ENCODE peak calls at places on chromosomes 4 and X, in seven cellular contexts. J is GM13977, D is pancreas, W is Calu3, R is fibroblast of lung, M is tibial nerve, L is kidney. Y is an unnamed sample.

GRCh38 chr4:177696438-177696966 is 254.3 kb upstream of the AGA start:
- DNase-seq in R (no peak), M (no peak), W (no peak), D (no peak), L (no peak), J (no peak), Y (no peak)

GRCh38 chr4:100497729-100498250 is 20.0 kb downstream of the EMCN start:
- DNase-seq in W (no peak), M (no peak), R (peak; percentile 5), J (no peak), D (no peak), L (no peak), Y (no peak)

GRCh38 chr4:121822796-121823504 is 733 bp downstream of the CCNA2 start:
- DNase-seq in R (peak; percentile 24), D (peak; percentile 54), J (peak; percentile 55), L (no peak), W (peak; percentile 9), M (no peak), Y (peak; percentile 66)

GRCh38 chr4:38132843-38133662 is 172.9 kb downstream of the PTTG2 start:
- DNase-seq in D (no peak), W (peak; percentile 15), M (no peak), L (no peak), J (no peak), R (no peak), Y (no peak)

GRCh38 chr4:182510836-182511235 is 267.6 kb downstream of the TENM3 start:
- DNase-seq in W (no peak), D (no peak), M (no peak), J (no peak), L (no peak), R (no peak), Y (no peak)

GRCh38 chr4:97317691-97318090 is 825.6 kb downstream of the STPG2 start:
- DNase-seq in D (no peak), R (no peak), W (no peak), M (no peak), J (no peak), L (no peak), Y (no peak)

GRCh38 chrX:134737061-134737460 is 78.8 kb upstream of the PLAC1 start:
- DNase-seq in R (peak; percentile 72), W (no peak), D (no peak), M (no peak), L (no peak), J (no peak), Y (peak; percentile 2)

GRCh38 chrX:104195489-104196084 is 29.3 kb downstream of the FAM199X start:
- DNase-seq in L (no peak), W (peak; percentile 20), D (no peak), M (no peak), J (peak; percentile 40), R (peak; percentile 40), Y (no peak)

GRCh38 chr4:141896687-141897086 is 260.3 kb downstream of the IL15 start:
- DNase-seq in R (no peak), J (no peak), L (no peak), M (no peak), D (no peak), W (no peak), Y (no peak)

GRCh38 chrX:30791296-30792278 is 97.5 kb downstream of the TAB3 start:
- DNase-seq in J (no peak), L (peak; percentile 54), W (no peak), R (no peak), M (no peak), D (no peak), Y (peak; percentile 8)

DNA sequence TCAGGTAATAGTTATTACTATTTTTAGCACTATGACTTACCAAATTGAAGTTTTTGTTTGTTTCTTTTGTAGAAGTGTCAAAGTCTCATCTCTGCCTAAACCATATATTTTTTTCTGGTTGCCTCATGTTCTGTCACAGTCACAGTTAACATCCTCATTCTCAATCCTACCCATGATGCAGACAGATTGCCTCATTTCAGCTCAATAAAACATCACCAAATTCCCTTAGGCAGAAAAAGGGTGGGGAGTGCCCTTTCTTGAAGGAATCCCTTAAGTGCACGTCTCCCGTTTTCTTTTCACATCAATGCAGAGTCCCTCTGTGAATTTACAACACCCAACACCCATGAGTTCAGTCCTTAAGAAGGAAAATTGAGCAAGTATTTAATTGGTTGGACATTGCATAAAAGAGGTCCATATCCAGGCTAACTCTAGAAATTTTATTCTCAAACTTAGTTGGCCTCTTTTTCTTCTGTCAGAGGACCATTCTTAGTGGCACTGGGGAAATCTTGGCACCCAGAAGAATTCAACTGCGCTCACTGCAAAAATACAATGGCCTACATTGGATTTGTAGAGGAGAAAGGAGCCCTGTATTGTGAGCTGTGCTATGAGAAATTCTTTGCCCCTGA is 103.7 kb upstream of the BMPR1B start:
- DNase-seq in L (no peak), D (no peak), M (no peak), J (no peak), R (no peak), W (no peak), Y (no peak)
- TF ChIP-seq CTCF in L (no peak), D (no peak), M (no peak), J (no peak), R (no peak), W (no peak), Y (no peak)

GRCh38 chr4:2511645-2512131 is 24.8 kb upstream of the FAM193A start:
- DNase-seq in M (no peak), W (no peak), D (no peak), J (peak; percentile 29), L (no peak), R (no peak), Y (no peak)
- TF ChIP-seq CTCF in M (no peak), W (no peak), D (no peak), J (no peak), L (no peak), R (no peak), Y (no peak)

GRCh38 chr4:17165256-17165655 is 266.8 kb upstream of the LDB2 start:
- DNase-seq in L (no peak), R (no peak), D (no peak), M (no peak), W (no peak), J (no peak), Y (no peak)
- TF ChIP-seq CTCF in L (no peak), R (no peak), D (no peak), M (no peak), W (no peak), J (no peak), Y (no peak)

DNA sequence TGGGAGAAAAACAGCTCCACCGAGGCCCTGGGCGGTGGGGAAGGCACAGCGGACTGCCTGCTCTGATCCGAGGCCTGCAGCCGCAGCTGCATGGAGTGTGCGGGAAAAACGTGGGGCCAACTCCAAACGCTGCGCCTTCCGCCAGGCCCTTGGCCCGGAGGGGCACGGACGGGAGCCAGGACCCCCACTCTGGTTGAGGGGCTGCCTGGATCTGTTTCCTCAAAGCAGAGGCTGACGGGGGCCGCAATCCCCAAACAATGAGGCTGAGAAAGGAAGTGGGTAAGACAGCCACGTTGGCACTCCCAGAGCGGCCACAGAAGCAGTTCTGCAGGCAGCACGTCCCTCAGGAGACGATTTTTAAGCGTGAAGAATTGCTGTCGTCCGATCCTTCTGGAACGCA is 85.9 kb downstream of the FAM53A start:
- DNase-seq in L (peak; percentile 65), J (no peak), R (no peak), M (no peak), W (no peak), D (peak; percentile 43), Y (peak; percentile 2)
- TF ChIP-seq CTCF in L (no peak), J (no peak), R (no peak), M (no peak), W (no peak), D (no peak), Y (no peak)

GRCh38 chrX:23626651-23627050 is 40.6 kb upstream of the PRDX4 start:
- DNase-seq in M (no peak), W (no peak), L (no peak), J (no peak), R (no peak), D (no peak), Y (no peak)
- TF ChIP-seq CTCF in M (no peak), W (no peak), L (no peak), J (no peak), R (no peak), D (no peak), Y (no peak)

GRCh38 chr4:7295917-7296660 is 103.8 kb downstream of the SORCS2 start:
- DNase-seq in W (peak; percentile 32), D (no peak), R (peak; percentile 34), L (peak; percentile 61), J (peak; percentile 76), M (no peak), Y (peak; percentile 27)
- TF ChIP-seq CTCF in W (peak; percentile 19), D (peak; percentile 6), R (peak; percentile 70), L (peak; percentile 57), J (peak; percentile 60), M (peak; percentile 75), Y (no peak)

GRCh38 chr4:70533211-70533610 is 14.8 kb downstream of the AMTN start:
- DNase-seq in L (no peak), R (no peak), M (no peak), W (no peak), D (no peak), J (no peak), Y (no peak)

GRCh38 chr4:70530997-70531396 is 12.6 kb downstream of the AMTN start:
- DNase-seq in D (no peak), W (no peak), J (no peak), L (no peak), R (no peak), M (no peak), Y (no peak)

GRCh38 chr4:70533791-70534190 is 15.4 kb downstream of the AMTN start:
- DNase-seq in L (no peak), J (no peak), R (no peak), W (no peak), M (no peak), D (no peak), Y (no peak)

DNA sequence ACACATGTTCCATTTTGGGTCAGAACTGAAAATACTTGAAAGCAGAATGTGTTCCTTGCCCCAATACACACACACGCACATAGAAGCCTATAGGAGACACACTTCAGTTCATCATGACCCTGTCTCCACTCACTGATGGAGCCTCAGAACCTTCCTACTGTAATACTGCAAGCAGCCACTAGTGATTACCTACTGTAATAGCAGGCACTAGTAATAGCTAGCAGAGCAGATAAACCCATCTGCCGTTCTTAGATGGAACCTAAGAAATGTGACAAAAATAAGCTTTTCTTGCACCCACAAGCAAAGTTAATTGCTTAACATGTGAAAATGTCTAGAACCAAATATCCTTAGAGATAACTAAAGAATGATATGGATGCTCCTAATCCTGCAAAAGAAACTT is 13.6 kb downstream of the AMTN start:
- DNase-seq in M (no peak), J (no peak), R (no peak), L (no peak), D (no peak), W (no peak), Y (no peak)
- TF ChIP-seq CTCF in M (no peak), J (no peak), R (no peak), L (no peak), D (no peak), W (no peak), Y (no peak)